ENCODE peak calls at places on chromosomes 12 and 14, in four cellular contexts. One of them, this sample, is unnamed. For H3K4me1, the result is how much of the 10 kb centered on the place peaks cover.

GRCh38 chr14:22276913-22277816 is 311.9 kb downstream of the DAD1 start:
- DNase-seq in H1: no peak
- DNase-seq in GM12878: no peak
- DNase-seq in HepG2: peak
- DNase-seq in this sample: no peak

GRCh38 chr12:19643635-19644034 is 204.3 kb downstream of the AEBP2 start:
- DNase-seq in H1: peak
- DNase-seq in GM12878: no peak
- DNase-seq in HepG2: peak
- DNase-seq in this sample: peak

GRCh38 chr14:51211149-51211548 is 28.9 kb upstream of the TMX1 start:
- DNase-seq in H1: no peak
- DNase-seq in GM12878: no peak
- DNase-seq in HepG2: no peak
- DNase-seq in this sample: no peak

GRCh38 chr14:32932302-32932920 is 6.3 kb upstream of the NPAS3 start:
- DNase-seq in H1: no peak
- DNase-seq in GM12878: no peak
- DNase-seq in HepG2: no peak
- DNase-seq in this sample: no peak

GRCh38 chr12:107684990-107685359 is 624 bp upstream of the PWP1 start:
- DNase-seq in H1: no peak
- DNase-seq in GM12878: no peak
- DNase-seq in HepG2: peak
- DNase-seq in this sample: peak

GRCh38 chr12:108582981-108583770 is 14.7 kb downstream of the TMEM119 start:
- DNase-seq in H1: no peak
- DNase-seq in GM12878: no peak
- DNase-seq in HepG2: no peak
- DNase-seq in this sample: no peak

GRCh38 chr12:24505366-24506025 is 443.4 kb downstream of the BCAT1 start:
- DNase-seq in H1: no peak
- DNase-seq in GM12878: no peak
- DNase-seq in HepG2: no peak
- DNase-seq in this sample: no peak

GRCh38 chr14:73269729-73270651 is 32.7 kb downstream of the PAPLN start:
- DNase-seq in H1: no peak
- DNase-seq in GM12878: no peak
- DNase-seq in HepG2: no peak
- DNase-seq in this sample: no peak

GRCh38 chr14:20331048-20331613 is 1.9 kb downstream of the CCNB1IP1 start:
- DNase-seq in H1: no peak
- DNase-seq in GM12878: no peak
- DNase-seq in HepG2: peak
- DNase-seq in this sample: no peak

GRCh38 chr12:121582583-121583333 is 1.9 kb upstream of the KDM2B start:
- DNase-seq in H1: peak
- DNase-seq in GM12878: no peak
- DNase-seq in HepG2: peak
- DNase-seq in this sample: peak

GRCh38 chr12:117408161-117408791 is 46.9 kb upstream of the NOS1 start:
- DNase-seq in H1: no peak
- DNase-seq in GM12878: no peak
- DNase-seq in HepG2: no peak
- DNase-seq in this sample: peak

GRCh38 chr12:132597333-132598283 is 12.8 kb downstream of the LRCOL1 start:
- DNase-seq in H1: no peak
- DNase-seq in GM12878: no peak
- DNase-seq in HepG2: no peak
- DNase-seq in this sample: no peak

GRCh38 chr14:96122496-96122895 is 82.1 kb upstream of the BDKRB2 start:
- DNase-seq in H1: no peak
- DNase-seq in GM12878: no peak
- DNase-seq in HepG2: no peak
- DNase-seq in this sample: no peak

GRCh38 chr12:54341343-54341742 is 16.4 kb downstream of the COPZ1 start:
- DNase-seq in H1: no peak
- DNase-seq in GM12878: no peak
- DNase-seq in HepG2: no peak
- DNase-seq in this sample: no peak

GRCh38 chr12:50506753-50507473 is 2.1 kb downstream of the DIP2B start:
- DNase-seq in H1: no peak
- DNase-seq in GM12878: no peak
- DNase-seq in HepG2: no peak
- DNase-seq in this sample: no peak

GRCh38 chr14:63840981-63841380 is 11.8 kb upstream of the SYNE2 start:
- DNase-seq in H1: no peak
- DNase-seq in GM12878: no peak
- DNase-seq in HepG2: peak
- DNase-seq in this sample: peak

GRCh38 chr12:53454710-53455109 is 2.8 kb downstream of the PCBP2 start:
- DNase-seq in H1: no peak
- DNase-seq in GM12878: no peak
- DNase-seq in HepG2: no peak
- DNase-seq in this sample: no peak

GRCh38 chr14:29749327-29749726 is 178.3 kb downstream of the PRKD1 start:
- DNase-seq in H1: no peak
- DNase-seq in GM12878: no peak
- DNase-seq in HepG2: no peak
- DNase-seq in this sample: no peak

GRCh38 chr14:36344211-36344610 is 23.8 kb upstream of the MBIP start:
- DNase-seq in H1: no peak
- DNase-seq in GM12878: no peak
- DNase-seq in HepG2: no peak
- DNase-seq in this sample: no peak

GRCh38 chr12:113298861-113299545 is 35.9 kb downstream of the SLC8B1 start:
- DNase-seq in H1: no peak
- DNase-seq in GM12878: no peak
- DNase-seq in HepG2: no peak
- DNase-seq in this sample: no peak

GRCh38 chr14:23665302-23666016 is 29.3 kb downstream of the DHRS2 start:
- DNase-seq in H1: no peak
- DNase-seq in GM12878: no peak
- DNase-seq in HepG2: no peak
- DNase-seq in this sample: no peak

GRCh38 chr14:23438130-23438893 is 2.9 kb upstream of the MYH7 start:
- DNase-seq in H1: no peak
- DNase-seq in GM12878: no peak
- DNase-seq in HepG2: no peak
- DNase-seq in this sample: no peak

GRCh38 chr12:3103806-3104205 is 26.6 kb downstream of the TSPAN9 start:
- DNase-seq in H1: no peak
- DNase-seq in GM12878: no peak
- DNase-seq in HepG2: no peak
- DNase-seq in this sample: no peak

GRCh38 chr14:22886500-22887259 is 3.7 kb downstream of the REM2 start:
- DNase-seq in H1: no peak
- DNase-seq in GM12878: peak
- DNase-seq in HepG2: no peak
- DNase-seq in this sample: peak

GRCh38 chr14:50812180-50812579 is 18.8 kb downstream of the NIN start:
- DNase-seq in H1: no peak
- DNase-seq in GM12878: no peak
- DNase-seq in HepG2: no peak
- DNase-seq in this sample: no peak

DNA sequence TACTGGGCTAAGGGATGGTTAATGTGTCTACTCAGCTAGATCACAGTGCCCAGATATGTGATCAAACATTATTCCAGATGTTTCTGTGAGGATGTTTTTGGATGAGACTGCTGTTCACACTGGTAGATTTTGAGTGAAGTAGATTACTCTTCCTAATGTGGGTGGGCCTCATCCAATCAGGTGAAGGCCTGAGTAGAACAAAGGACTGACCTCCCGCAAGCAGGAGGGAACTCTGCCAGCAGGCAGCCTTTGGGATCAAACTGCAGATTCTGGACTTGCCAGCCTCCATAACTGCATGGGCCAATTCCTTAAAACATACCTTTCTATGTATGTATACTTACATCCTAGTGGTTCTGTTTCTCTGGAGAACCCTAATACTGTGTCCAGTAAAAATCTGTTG is 219.3 kb downstream of the APAF1 start:
- DNase-seq in H1: no peak
- DNase-seq in GM12878: no peak
- DNase-seq in HepG2: no peak
- DNase-seq in this sample: no peak
- H3K4me1 ChIP-seq in H1: under half
- H3K4me1 ChIP-seq in GM12878: under half
- H3K4me1 ChIP-seq in HepG2: under half
- H3K4me1 ChIP-seq in this sample: under half

GRCh38 chr14:61699092-61699491 is 3.8 kb downstream of the HIF1A start:
- DNase-seq in H1: no peak
- DNase-seq in GM12878: no peak
- DNase-seq in HepG2: no peak
- DNase-seq in this sample: no peak

GRCh38 chr14:61698216-61698980 is 3.1 kb downstream of the HIF1A start:
- DNase-seq in H1: no peak
- DNase-seq in GM12878: no peak
- DNase-seq in HepG2: no peak
- DNase-seq in this sample: no peak

GRCh38 chr14:61695695-61696527 is 598 bp downstream of the HIF1A start:
- DNase-seq in H1: no peak
- DNase-seq in GM12878: no peak
- DNase-seq in HepG2: peak
- DNase-seq in this sample: peak

GRCh38 chr14:61694830-61695694 is at the start of gene HIF1A:
- DNase-seq in H1: peak
- DNase-seq in GM12878: peak
- DNase-seq in HepG2: peak
- DNase-seq in this sample: peak

GRCh38 chr14:61696753-61697318 is 1.5 kb downstream of the HIF1A start:
- DNase-seq in H1: no peak
- DNase-seq in GM12878: no peak
- DNase-seq in HepG2: no peak
- DNase-seq in this sample: no peak
- TF ChIP-seq SUZ12 in H1: no peak
- TF ChIP-seq SUZ12 in GM12878: no peak
- TF ChIP-seq SUZ12 in HepG2: no peak
- TF ChIP-seq SUZ12 in this sample: no peak

GRCh38 chr14:99754141-99755067 is 38.8 kb upstream of the EML1 start:
- DNase-seq in H1: no peak
- DNase-seq in GM12878: no peak
- DNase-seq in HepG2: no peak
- DNase-seq in this sample: no peak

GRCh38 chr14:99756796-99757195 is 36.4 kb upstream of the EML1 start:
- DNase-seq in H1: no peak
- DNase-seq in GM12878: no peak
- DNase-seq in HepG2: no peak
- DNase-seq in this sample: no peak

GRCh38 chr14:99755068-99755405 is 38.2 kb upstream of the EML1 start:
- DNase-seq in H1: no peak
- DNase-seq in GM12878: no peak
- DNase-seq in HepG2: no peak
- DNase-seq in this sample: no peak

GRCh38 chr14:99757331-99758070 is 35.7 kb upstream of the EML1 start:
- DNase-seq in H1: no peak
- DNase-seq in GM12878: no peak
- DNase-seq in HepG2: no peak
- DNase-seq in this sample: no peak

DNA sequence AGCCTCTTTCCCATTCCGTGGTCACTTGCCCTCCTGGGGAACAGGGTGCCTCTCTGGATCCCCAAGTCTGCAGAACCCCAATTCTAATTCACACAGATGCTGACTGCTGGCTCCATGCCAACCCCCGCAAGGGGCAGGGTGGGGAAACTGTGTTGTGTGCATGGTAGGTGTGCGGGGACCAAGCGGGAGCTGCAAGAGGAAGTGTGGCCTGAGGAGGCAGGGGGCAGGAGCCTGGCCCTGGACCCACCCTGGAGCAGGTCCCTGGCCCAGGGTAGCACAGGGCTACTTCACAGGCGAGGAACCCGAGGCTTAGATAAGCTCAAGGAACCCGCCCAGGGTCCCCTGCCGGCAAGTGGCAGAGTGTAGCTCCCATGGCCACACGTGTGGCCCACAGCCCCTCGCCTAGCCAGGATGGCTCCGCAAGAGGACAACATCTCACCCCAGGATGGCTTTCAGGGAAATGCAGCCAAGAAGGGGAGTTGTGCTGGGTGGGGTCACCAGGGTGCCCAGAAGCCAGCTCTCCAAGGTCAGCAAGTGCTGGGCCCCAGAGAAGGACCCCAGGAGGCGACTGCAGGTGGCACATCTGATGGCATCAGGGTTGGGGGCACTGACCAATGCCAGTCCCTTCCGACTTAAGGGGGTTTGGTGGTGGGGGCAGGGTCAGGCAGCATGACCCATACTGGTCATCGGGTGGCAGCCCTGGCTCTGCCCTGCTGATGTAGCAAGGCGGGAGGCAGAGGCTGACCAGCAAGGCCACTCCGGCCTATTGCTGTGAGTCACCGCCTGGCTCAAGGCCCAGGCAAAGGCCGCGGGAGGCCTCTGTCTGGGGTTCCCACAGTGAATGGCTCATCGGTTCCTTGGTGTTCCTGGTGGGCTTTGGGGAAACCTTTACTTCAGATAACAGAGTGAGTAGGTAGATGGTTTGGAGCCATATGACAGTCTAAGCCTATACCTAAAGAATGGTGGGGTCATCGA is 37.3 kb upstream of the EML1 start:
- DNase-seq in H1: no peak
- DNase-seq in GM12878: no peak
- DNase-seq in HepG2: peak
- DNase-seq in this sample: no peak
- H3K4me1 ChIP-seq in H1: under half
- H3K4me1 ChIP-seq in GM12878: under half
- H3K4me1 ChIP-seq in HepG2: under half
- H3K4me1 ChIP-seq in this sample: under half

GRCh38 chr14:76641541-76641940 is 119.7 kb upstream of the VASH1 start:
- DNase-seq in H1: no peak
- DNase-seq in GM12878: no peak
- DNase-seq in HepG2: no peak
- DNase-seq in this sample: no peak
- TF ChIP-seq SUZ12 in H1: no peak
- TF ChIP-seq SUZ12 in GM12878: no peak
- TF ChIP-seq SUZ12 in HepG2: no peak
- TF ChIP-seq SUZ12 in this sample: no peak

DNA sequence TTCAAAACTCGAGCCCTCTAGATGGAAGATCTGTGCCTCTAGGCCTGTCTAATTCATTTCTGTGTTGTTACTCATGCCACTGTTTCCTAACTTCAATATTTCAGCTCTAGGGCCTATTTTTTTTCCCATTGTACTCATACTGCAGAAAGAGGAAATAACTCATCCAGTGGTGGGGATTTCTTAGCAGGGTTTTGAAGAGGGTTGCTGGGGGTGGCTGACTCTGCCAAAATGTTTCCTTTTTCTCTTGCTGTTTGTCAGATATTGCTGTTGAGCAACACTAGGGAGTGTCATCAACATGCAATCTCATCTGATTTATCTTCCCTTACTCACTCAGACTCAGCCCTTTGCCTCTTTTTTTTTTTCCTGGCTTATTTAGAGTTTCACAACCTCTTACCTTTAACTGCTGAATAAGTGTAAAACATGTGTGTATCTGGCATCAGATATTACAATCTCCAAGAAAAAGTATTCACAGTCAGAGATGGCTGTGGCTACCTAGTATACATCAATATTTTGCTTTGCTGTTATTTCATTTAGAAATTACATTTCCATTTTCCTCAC is 189.5 kb downstream of the DUSP6 start:
- DNase-seq in H1: no peak
- DNase-seq in GM12878: peak
- DNase-seq in HepG2: no peak
- DNase-seq in this sample: no peak
- H3K4me1 ChIP-seq in H1: under half
- H3K4me1 ChIP-seq in GM12878: under half
- H3K4me1 ChIP-seq in HepG2: under half
- H3K4me1 ChIP-seq in this sample: under half

This sample was measured in NT2/D1.